ENCODE peak calls at places on chromosomes 6 and 20, in five cellular contexts. N is fibroblast of mammary gland, X is mesothelial cell of epicardium, U is GM12878, B is fibroblast of the aortic adventitia. I is an unnamed sample.

GRCh38 chr20:50918403-50918802 is 12.8 kb downstream of the ADNP start:
- DNase-seq in N (peak), X (no peak), U (no peak), B (peak), I (no peak)

GRCh38 chr6:137188855-137189254 is 15.4 kb upstream of the IL22RA2 start:
- DNase-seq in N (peak), X (no peak), U (no peak), B (no peak), I (no peak)

GRCh38 chr6:39313526-39314272 is 520 bp downstream of the KCNK17 start:
- DNase-seq in N (no peak), X (no peak), U (no peak), B (no peak), I (no peak)

GRCh38 chr6:144590540-144590939 is 305.4 kb downstream of the UTRN start:
- DNase-seq in N (no peak), X (no peak), U (no peak), B (peak), I (no peak)

GRCh38 chr6:137092018-137092417 is 47.3 kb upstream of the IL20RA start:
- DNase-seq in N (no peak), X (no peak), U (no peak), B (no peak), I (no peak)

GRCh38 chr20:62772103-62772611 is 24.1 kb upstream of the MRGBP start:
- DNase-seq in N (no peak), X (no peak), U (no peak), B (no peak), I (no peak)

GRCh38 chr6:5367510-5367909 is 106.2 kb downstream of the FARS2 start:
- DNase-seq in N (no peak), X (no peak), U (no peak), B (no peak), I (no peak)

GRCh38 chr20:61026173-61026572 is 225.9 kb upstream of the CDH4 start:
- DNase-seq in N (no peak), X (no peak), U (no peak), B (no peak), I (no peak)

GRCh38 chr6:165574770-165575549 is 88.1 kb downstream of the PDE10A start:
- DNase-seq in N (no peak), X (no peak), U (no peak), B (no peak), I (no peak)

GRCh38 chr20:51036226-51036625 is 13.3 kb upstream of the KCNG1 start:
- DNase-seq in N (no peak), X (no peak), U (no peak), B (no peak), I (no peak)

GRCh38 chr6:37831457-37831856 is 11.9 kb downstream of the ZFAND3 start:
- DNase-seq in N (no peak), X (no peak), U (no peak), B (no peak), I (no peak)

GRCh38 chr6:154166140-154166539 is 127.1 kb downstream of the OPRM1 start:
- DNase-seq in N (no peak), X (no peak), U (no peak), B (no peak), I (no peak)

GRCh38 chr6:3663081-3663480 is 88.4 kb downstream of the PXDC1 start:
- DNase-seq in N (no peak), X (no peak), U (no peak), B (no peak), I (no peak)

GRCh38 chr6:32944265-32944664 is 3.4 kb upstream of the HLA-DMB start:
- DNase-seq in N (no peak), X (no peak), U (peak), B (no peak), I (no peak)

GRCh38 chr6:37048851-37049734 is 43.6 kb downstream of the FGD2 start:
- DNase-seq in N (peak), X (no peak), U (peak), B (peak), I (peak)

GRCh38 chr20:58711266-58712051 is 18.9 kb downstream of the NPEPL1 start:
- DNase-seq in N (no peak), X (peak), U (no peak), B (no peak), I (no peak)

GRCh38 chr20:23889775-23890187 is 10.2 kb upstream of the CST5 start:
- DNase-seq in N (peak), X (no peak), U (no peak), B (peak), I (no peak)

GRCh38 chr20:38032585-38033329 is 499 bp downstream of the TTI1 start:
- DNase-seq in N (no peak), X (no peak), U (no peak), B (no peak), I (no peak)

GRCh38 chr6:124260337-124260736 is 456.7 kb downstream of the NKAIN2 start:
- DNase-seq in N (no peak), X (no peak), U (no peak), B (no peak), I (no peak)

GRCh38 chr6:113172531-113172966 is 684.6 kb upstream of the MARCKS start:
- DNase-seq in N (no peak), X (no peak), U (no peak), B (peak), I (no peak)

GRCh38 chr6:73606428-73606827 is 47.4 kb downstream of the SLC17A5 start:
- DNase-seq in N (peak), X (no peak), U (no peak), B (no peak), I (no peak)

DNA sequence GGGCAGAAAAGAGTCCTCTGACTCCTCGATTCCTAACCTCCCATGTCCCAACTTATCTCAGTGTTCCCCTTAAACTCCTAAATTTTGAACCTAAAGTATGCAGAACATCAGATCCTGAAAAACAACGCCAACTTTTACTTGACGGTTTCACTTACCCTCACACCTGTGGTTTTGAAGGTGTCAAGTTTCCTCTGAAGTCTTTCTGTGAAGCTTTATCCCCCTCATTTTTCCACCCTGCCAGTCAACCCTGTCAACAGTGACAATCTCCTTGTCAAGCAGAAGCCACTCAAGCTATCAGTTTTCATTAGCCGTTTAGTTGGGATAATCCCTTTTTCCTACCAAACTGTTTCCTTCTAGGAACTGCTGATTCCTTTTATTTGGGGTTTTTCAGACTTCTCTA is 245.4 kb upstream of the PREP start:
- DNase-seq in N (no peak), X (no peak), U (no peak), B (no peak), I (no peak)
- TF ChIP-seq CTCF in N (no peak), X (no peak), U (no peak), B (no peak), I (no peak)

GRCh38 chr6:127821431-127821830 is 79.4 kb downstream of the THEMIS start:
- DNase-seq in N (no peak), X (no peak), U (no peak), B (no peak), I (no peak)

GRCh38 chr6:127818149-127818548 is 82.7 kb downstream of the THEMIS start:
- DNase-seq in N (no peak), X (no peak), U (no peak), B (no peak), I (no peak)

GRCh38 chr6:127824061-127824460 is 76.8 kb downstream of the THEMIS start:
- DNase-seq in N (no peak), X (no peak), U (no peak), B (no peak), I (no peak)
- TF ChIP-seq CTCF in N (no peak), X (no peak), U (no peak), B (no peak), I (no peak)

GRCh38 chr6:14282854-14283505 is 165.4 kb downstream of the CD83 start:
- DNase-seq in N (no peak), X (no peak), U (no peak), B (no peak), I (no peak)

GRCh38 chr6:14282326-14282725 is 164.8 kb downstream of the CD83 start:
- DNase-seq in N (no peak), X (no peak), U (no peak), B (no peak), I (no peak)

GRCh38 chr6:14281831-14282230 is 164.3 kb downstream of the CD83 start:
- DNase-seq in N (no peak), X (no peak), U (no peak), B (no peak), I (no peak)

GRCh38 chr6:14280006-14280510 is 162.5 kb downstream of the CD83 start:
- DNase-seq in N (no peak), X (no peak), U (no peak), B (no peak), I (no peak)

DNA sequence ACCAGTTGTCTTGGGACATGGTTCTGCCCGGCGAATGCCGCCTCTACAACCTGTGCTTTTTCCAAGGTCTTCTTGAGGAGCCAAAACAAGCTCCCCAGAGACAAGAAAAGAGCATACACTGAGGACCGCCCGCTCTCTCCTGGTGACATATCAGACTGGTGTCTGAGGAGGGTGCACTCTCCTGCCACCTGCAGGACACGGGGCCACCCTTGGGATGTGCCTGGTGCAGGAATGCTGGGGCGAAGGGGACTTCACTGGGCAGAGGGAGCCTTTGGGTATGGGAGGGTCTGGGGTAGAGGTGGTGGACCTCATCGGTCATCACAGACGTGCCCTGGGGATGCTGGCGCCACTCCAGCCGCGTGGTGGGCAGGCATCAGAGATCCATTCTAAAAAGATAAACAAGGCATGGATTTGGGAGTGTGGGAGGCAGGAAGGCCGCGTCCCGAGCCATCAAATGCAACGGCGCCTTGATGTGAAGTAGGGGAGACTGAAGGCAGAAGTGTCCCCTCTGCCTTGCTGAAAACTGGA is 163.3 kb downstream of the CD83 start:
- DNase-seq in N (no peak), X (no peak), U (no peak), B (no peak), I (no peak)
- TF ChIP-seq CTCF in N (peak), X (no peak), U (peak), B (no peak), I (no peak)

GRCh38 chr6:40668203-40668602 is 81.0 kb upstream of the LRFN2 start:
- DNase-seq in N (no peak), X (no peak), U (no peak), B (no peak), I (no peak)

GRCh38 chr6:40674170-40674569 is 87.0 kb upstream of the LRFN2 start:
- DNase-seq in N (no peak), X (no peak), U (no peak), B (no peak), I (no peak)

GRCh38 chr6:40671338-40672050 is 84.3 kb upstream of the LRFN2 start:
- DNase-seq in N (no peak), X (no peak), U (no peak), B (no peak), I (no peak)

GRCh38 chr6:40672118-40672517 is 85.0 kb upstream of the LRFN2 start:
- DNase-seq in N (no peak), X (no peak), U (no peak), B (no peak), I (no peak)
- TF ChIP-seq CTCF in N (no peak), X (no peak), U (no peak), B (no peak), I (no peak)

DNA sequence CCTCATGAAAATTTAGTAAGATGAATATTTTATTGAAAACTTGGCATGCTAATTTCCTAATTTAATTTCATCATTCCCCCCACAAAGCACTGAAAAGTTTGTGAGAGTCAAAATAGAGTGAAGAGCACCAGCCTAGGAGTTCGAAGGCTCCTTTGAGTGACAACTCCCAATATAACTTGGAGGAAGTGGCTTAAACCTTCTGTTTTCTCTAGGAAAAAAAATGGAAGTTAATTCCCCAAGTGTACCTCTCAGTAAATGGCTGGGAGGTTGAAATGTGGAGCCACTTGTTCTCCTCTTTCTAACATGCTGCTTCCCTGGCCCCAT is 107.3 kb downstream of the MAP3K7 start:
- DNase-seq in N (no peak), X (no peak), U (no peak), B (no peak), I (no peak)
- TF ChIP-seq CTCF in N (no peak), X (peak), U (no peak), B (no peak), I (no peak)

GRCh38 chr20:15131176-15131575 is 793.8 kb upstream of the FLRT3 start:
- DNase-seq in N (no peak), X (no peak), U (no peak), B (no peak), I (no peak)
- TF ChIP-seq CTCF in N (no peak), X (no peak), U (no peak), B (no peak), I (no peak)

GRCh38 chr6:83044211-83044768 is 21.4 kb downstream of the UBE3D start:
- DNase-seq in N (no peak), X (no peak), U (no peak), B (no peak), I (no peak)
- TF ChIP-seq CTCF in N (no peak), X (no peak), U (no peak), B (no peak), I (no peak)

DNA sequence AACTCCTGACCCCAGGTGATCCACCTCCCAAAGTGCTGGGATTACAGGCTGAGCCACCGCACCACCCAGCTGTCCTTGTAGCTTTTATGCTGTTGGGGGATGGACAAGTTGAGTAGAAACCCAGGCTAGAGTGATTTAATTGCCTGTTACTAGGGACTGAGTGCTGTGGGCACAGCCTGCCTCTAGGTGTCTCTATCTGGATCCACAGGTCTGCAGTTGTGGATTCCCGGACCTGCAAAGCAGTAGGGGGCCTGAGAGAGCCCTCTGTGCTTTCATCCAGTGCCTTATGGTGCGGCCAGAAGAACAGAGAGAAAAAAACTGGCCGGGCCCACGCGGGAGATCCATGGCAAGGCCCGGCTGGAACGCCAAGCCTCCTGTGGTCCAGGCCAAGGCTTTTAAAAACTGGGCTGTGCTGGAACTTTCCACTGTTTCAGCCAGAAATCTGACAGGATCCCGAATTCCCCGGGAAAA is 5.1 kb downstream of the SIRPA start:
- DNase-seq in N (peak), X (no peak), U (no peak), B (peak), I (no peak)
- TF ChIP-seq CTCF in N (peak), X (no peak), U (peak), B (peak), I (peak)

GRCh38 chr20:3749689-3750639 is 17.5 kb downstream of the HSPA12B start:
- DNase-seq in N (no peak), X (peak), U (no peak), B (no peak), I (no peak)
- TF ChIP-seq CTCF in N (no peak), X (peak), U (peak), B (no peak), I (peak)